ENCODE peak calls at places on chromosomes 12 and 14, in four cellular contexts. R is CD8-positive, alpha-beta T cell; X is HCT116; P is esophagus muscularis mucosa. M is an unnamed sample.

GRCh38 chr12:63978519-63978918 is 134.0 kb downstream of the SRGAP1 start:
- DNase-seq in R (no peak), X (peak), P (no peak), M (peak)

GRCh38 chr14:81247271-81247766 is 26.6 kb upstream of the GTF2A1 start:
- DNase-seq in R (no peak), X (no peak), P (peak), M (no peak)

GRCh38 chr12:49367381-49368239 is at the start of gene SPATS2:
- DNase-seq in R (no peak), X (no peak), P (peak), M (no peak)

GRCh38 chr14:96085369-96085768 is 46.2 kb downstream of the C14orf132 start:
- DNase-seq in R (no peak), X (no peak), P (no peak), M (no peak)

GRCh38 chr12:121799175-121799841 is 4.5 kb upstream of the SETD1B start:
- DNase-seq in R (peak), X (peak), P (peak), M (no peak)

GRCh38 chr14:98177551-98177950 is 1094.4 kb downstream of the BCL11B start:
- DNase-seq in R (no peak), X (no peak), P (no peak), M (no peak)

GRCh38 chr14:90300649-90301048 is 31.1 kb downstream of the NRDE2 start:
- DNase-seq in R (no peak), X (no peak), P (no peak), M (no peak)

GRCh38 chr12:27013606-27014084 is 539 bp downstream of the TM7SF3 start:
- DNase-seq in R (no peak), X (no peak), P (no peak), M (no peak)

GRCh38 chr14:80433811-80434210 is 222.5 kb upstream of the DIO2 start:
- DNase-seq in R (no peak), X (no peak), P (no peak), M (no peak)

GRCh38 chr14:95260537-95261440 is 58.9 kb downstream of the CLMN start:
- DNase-seq in R (no peak), X (no peak), P (no peak), M (no peak)

GRCh38 chr12:96371138-96371786 is 29.0 kb downstream of the CDK17 start:
- DNase-seq in R (no peak), X (no peak), P (no peak), M (no peak)

GRCh38 chr12:12432373-12432772 is 75.5 kb downstream of the BORCS5 start:
- DNase-seq in R (no peak), X (no peak), P (no peak), M (peak)

DNA sequence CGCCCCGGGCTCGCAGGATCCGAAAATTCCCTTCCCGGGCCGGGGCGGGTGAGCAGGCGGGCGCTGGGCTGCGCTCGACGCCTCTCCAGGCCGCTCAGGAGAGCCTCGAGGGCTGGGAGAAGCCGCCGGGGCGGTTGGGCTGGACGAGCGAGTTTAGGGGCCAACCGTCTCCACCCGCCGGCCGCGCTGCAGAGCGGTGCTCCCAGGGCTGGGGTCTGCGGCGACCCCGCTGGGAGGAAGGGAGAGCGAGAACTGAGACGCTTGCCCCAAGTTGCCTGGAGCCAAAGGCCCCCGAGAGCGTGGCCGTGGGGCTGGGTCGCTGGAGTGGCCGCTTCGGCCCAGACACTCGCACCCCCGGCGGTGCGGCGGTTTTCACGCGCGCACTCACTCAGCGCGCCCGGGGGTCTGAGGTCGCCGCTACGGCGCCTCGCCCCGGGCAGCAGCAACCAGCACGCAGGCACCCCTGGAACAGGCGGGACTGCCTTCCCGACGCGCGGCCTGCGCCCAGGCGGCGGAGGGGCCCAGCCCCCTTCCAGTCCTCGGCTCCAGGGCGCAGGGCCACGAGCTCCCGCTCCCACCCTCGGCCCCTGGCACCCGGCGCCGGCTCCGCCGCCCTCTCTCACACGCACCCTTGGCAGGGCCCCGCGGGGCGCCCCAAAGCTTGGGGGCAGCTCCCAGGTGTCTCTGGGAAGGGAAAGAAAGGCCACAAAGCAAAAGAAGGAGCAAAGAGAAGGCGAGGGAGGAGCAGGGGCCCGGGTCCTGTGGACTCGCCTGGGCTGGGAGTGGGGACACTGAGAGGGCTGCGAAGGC is 586 bp upstream of the EFS start:
- DNase-seq in R (no peak), X (no peak), P (no peak), M (no peak)
- H3K4me3 ChIP-seq in R (no peak), X (no peak), P (peak), M (peak)

GRCh38 chr12:124577374-124577773 is 10.0 kb upstream of the NCOR2 start:
- DNase-seq in R (no peak), X (no peak), P (no peak), M (no peak)

GRCh38 chr12:124578854-124579253 is 11.4 kb upstream of the NCOR2 start:
- DNase-seq in R (no peak), X (no peak), P (no peak), M (no peak)

GRCh38 chr12:124579921-124580517 is 12.6 kb upstream of the NCOR2 start:
- DNase-seq in R (no peak), X (no peak), P (no peak), M (no peak)

GRCh38 chr12:124577986-124578385 is 10.6 kb upstream of the NCOR2 start:
- DNase-seq in R (no peak), X (no peak), P (no peak), M (no peak)

GRCh38 chr12:124578445-124578844 is 11.0 kb upstream of the NCOR2 start:
- DNase-seq in R (no peak), X (no peak), P (no peak), M (no peak)
- TF ChIP-seq CTCF in R (no peak), X (peak), P (no peak), M (peak)

DNA sequence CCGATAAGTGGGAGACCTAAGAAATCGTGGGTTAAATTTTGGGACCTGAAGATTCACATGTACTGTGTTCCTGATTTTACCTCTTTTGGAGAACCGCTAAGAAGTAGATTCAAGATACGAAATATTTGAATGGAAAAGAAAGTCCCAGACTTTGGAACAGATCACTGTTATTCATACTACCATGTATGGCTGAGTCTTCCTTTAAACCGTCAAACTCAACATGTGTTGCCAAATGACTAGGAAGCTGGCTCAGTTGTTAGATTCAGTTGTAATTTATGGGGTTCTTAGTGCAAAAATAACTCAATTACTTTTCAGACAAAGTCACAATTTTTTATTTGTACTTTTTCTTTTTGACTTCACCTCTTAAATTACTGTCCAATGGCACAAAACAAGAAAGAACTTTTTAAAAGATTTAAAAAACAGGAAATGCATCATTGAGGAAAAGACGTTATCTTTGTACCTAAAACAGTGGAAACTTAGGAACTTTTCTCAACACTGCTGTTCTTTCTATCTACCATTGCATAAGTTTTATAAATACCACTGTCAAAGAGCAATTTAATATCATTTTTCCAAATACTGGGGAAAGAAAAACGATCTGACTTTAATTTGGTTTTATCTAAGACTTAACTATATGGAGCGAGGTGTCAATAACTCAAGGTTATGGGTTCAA is 15.7 kb downstream of the RERG start:
- DNase-seq in R (no peak), X (no peak), P (no peak), M (no peak)
- H3K27ac ChIP-seq in R (no peak), X (no peak), P (peak), M (no peak)

DNA sequence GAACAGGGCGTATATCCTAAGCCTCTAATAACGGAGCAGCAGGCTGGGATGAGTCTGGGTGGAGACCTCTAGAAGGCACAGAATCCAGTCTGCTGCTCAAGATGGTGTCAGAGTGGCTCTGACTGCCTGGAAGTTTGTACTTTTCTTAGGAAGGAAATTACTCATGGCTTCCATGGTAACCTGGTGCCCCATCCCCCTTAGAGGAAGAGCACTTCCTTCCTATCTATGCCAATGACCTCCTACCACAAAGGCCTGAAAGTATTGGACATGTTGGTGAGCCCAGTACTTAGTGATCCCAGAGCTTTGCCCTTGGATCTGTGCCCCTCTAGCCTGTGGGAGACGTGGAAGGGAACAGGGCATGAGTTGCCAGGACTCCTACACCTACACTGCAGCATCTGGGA is 1.5 kb downstream of the BATF start:
- DNase-seq in R (no peak), X (no peak), P (peak), M (no peak)
- H3K4me3 ChIP-seq in R (peak), X (no peak), P (no peak), M (no peak)

DNA sequence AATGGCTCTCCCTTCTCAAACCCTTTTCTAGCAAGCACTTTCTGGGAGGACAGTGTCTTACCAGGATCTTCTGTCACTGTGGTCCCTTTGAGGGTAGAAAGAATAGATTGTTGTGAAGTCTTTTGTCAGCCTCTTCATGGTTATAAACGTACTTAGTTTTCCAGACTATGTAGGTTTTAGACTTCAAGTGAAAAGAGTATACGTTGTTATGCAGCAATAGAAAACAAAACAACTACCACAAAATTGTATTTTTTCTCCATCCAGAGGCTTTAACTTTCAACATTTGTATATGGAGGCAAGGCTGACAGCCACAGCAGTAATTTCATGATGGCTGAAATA is 23.7 kb downstream of the PRKCH start:
- DNase-seq in R (no peak), X (no peak), P (no peak), M (no peak)
- TF ChIP-seq CTCF in R (no peak), X (no peak), P (no peak), M (no peak)

GRCh38 chr12:123271182-123271491 is 519 bp downstream of the CDK2AP1 start:
- DNase-seq in R (peak), X (no peak), P (no peak), M (no peak)
- H3K27ac ChIP-seq in R (no peak), X (peak), P (peak), M (no peak)

DNA sequence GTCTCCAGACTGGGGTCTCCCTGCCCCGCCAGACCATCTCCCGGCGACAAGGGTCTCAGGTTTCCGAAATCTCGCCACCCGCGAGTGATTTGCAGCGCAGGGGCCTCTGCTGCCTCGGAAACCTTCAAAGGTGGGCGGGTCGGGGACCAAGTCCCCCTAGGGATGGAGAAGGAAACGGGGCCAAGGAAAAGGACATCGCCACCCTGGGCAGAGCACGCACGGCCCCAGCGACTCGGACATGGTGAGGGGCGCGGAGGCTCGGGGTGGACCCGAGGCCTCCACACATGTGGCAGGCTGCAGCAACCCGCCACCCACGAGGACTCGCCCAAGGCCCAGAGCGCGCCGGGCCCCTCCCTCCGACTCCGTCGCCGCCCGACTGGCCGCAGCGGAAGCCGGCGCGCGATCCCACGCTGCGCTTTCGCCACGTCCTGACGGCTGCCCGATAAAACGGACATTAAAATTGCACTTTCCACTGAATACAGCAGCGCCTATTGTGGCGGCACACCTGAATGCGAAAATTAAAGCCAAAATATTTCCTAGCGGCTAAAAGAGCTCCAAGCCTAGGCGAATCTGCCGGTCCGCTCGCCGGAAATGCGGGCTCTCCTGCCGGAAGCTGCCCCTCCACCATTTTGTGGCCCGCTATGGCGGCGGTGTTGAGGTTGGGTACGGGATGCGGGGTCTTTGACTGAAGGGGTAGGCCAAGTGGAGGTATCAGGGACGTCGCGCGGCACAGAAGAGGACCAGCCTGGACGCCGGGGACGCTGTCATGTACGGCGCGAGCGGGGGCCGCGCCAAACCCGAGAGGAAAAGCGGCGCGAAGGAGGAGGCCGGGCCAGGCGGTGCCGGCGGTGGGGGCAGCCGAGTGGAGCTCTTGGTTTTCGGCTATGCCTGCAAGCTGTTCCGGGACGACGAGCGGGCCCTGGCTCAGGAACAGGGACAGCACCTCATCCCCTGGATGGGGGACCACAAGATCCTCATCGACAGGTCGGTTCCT is at the start of gene SFSWAP:
- DNase-seq in R (peak), X (peak), P (no peak), M (peak)
- H3K4me3 ChIP-seq in R (peak), X (peak), P (peak), M (peak)

GRCh38 chr14:61064210-61064609 is 83.2 kb downstream of the SLC38A6 start:
- DNase-seq in R (no peak), X (no peak), P (no peak), M (no peak)
- TF ChIP-seq CTCF in R (no peak), X (peak), P (no peak), M (no peak)

GRCh38 chr14:67426983-67427601 is 15.1 kb upstream of the PLEK2 start:
- DNase-seq in R (peak), X (peak), P (no peak), M (peak)
- H3K27ac ChIP-seq in R (no peak), X (no peak), P (no peak), M (no peak)

GRCh38 chr14:53509845-53510244 is 356.7 kb upstream of the DDHD1 start:
- DNase-seq in R (no peak), X (no peak), P (no peak), M (peak)
- H3K4me3 ChIP-seq in R (no peak), X (no peak), P (no peak), M (no peak)